ENCODE peak calls at places on chromosomes 6 and 20, in five cellular contexts. One of them, this sample, is unnamed.

GRCh38 chr6:127972815-127973214 is 72.0 kb upstream of the THEMIS start:
- DNase-seq in activated CD8-positive, alpha-beta memory T cell treated with anti-CD3 and anti-CD28 coated beads for 48 hours: no peak
- DNase-seq in NCI-H526: no peak
- DNase-seq in activated T-cell treated with anti-CD3 and anti-CD28 coated beads for 24 hours: peak; percentile 39
- DNase-seq in neural crest cell: no peak
- DNase-seq in this sample: peak; percentile 11

GRCh38 chr6:100035873-100036653 is 42.0 kb upstream of the MCHR2 start:
- DNase-seq in activated CD8-positive, alpha-beta memory T cell treated with anti-CD3 and anti-CD28 coated beads for 48 hours: no peak
- DNase-seq in NCI-H526: no peak
- DNase-seq in activated T-cell treated with anti-CD3 and anti-CD28 coated beads for 24 hours: no peak
- DNase-seq in neural crest cell: no peak
- DNase-seq in this sample: no peak

GRCh38 chr6:93407186-93407585 is 12.2 kb downstream of the EPHA7 start:
- DNase-seq in activated CD8-positive, alpha-beta memory T cell treated with anti-CD3 and anti-CD28 coated beads for 48 hours: no peak
- DNase-seq in NCI-H526: no peak
- DNase-seq in activated T-cell treated with anti-CD3 and anti-CD28 coated beads for 24 hours: no peak
- DNase-seq in neural crest cell: no peak
- DNase-seq in this sample: no peak

GRCh38 chr6:45698046-45698445 is 317.6 kb downstream of the CLIC5 start:
- DNase-seq in activated CD8-positive, alpha-beta memory T cell treated with anti-CD3 and anti-CD28 coated beads for 48 hours: no peak
- DNase-seq in NCI-H526: no peak
- DNase-seq in activated T-cell treated with anti-CD3 and anti-CD28 coated beads for 24 hours: no peak
- DNase-seq in neural crest cell: no peak
- DNase-seq in this sample: no peak

GRCh38 chr20:7617797-7618196 is 322.5 kb downstream of the HAO1 start:
- DNase-seq in activated CD8-positive, alpha-beta memory T cell treated with anti-CD3 and anti-CD28 coated beads for 48 hours: no peak
- DNase-seq in NCI-H526: no peak
- DNase-seq in activated T-cell treated with anti-CD3 and anti-CD28 coated beads for 24 hours: no peak
- DNase-seq in neural crest cell: no peak
- DNase-seq in this sample: no peak

GRCh38 chr6:111263837-111264236 is 176.5 kb downstream of the SLC16A10 start:
- DNase-seq in activated CD8-positive, alpha-beta memory T cell treated with anti-CD3 and anti-CD28 coated beads for 48 hours: no peak
- DNase-seq in NCI-H526: no peak
- DNase-seq in activated T-cell treated with anti-CD3 and anti-CD28 coated beads for 24 hours: no peak
- DNase-seq in neural crest cell: no peak
- DNase-seq in this sample: no peak

GRCh38 chr6:78947529-78947928 is 80.2 kb downstream of the IRAK1BP1 start:
- DNase-seq in activated CD8-positive, alpha-beta memory T cell treated with anti-CD3 and anti-CD28 coated beads for 48 hours: no peak
- DNase-seq in NCI-H526: no peak
- DNase-seq in activated T-cell treated with anti-CD3 and anti-CD28 coated beads for 24 hours: no peak
- DNase-seq in neural crest cell: no peak
- DNase-seq in this sample: no peak

GRCh38 chr6:41344865-41345264 is 9.5 kb downstream of the NCR2 start:
- DNase-seq in activated CD8-positive, alpha-beta memory T cell treated with anti-CD3 and anti-CD28 coated beads for 48 hours: no peak
- DNase-seq in NCI-H526: no peak
- DNase-seq in activated T-cell treated with anti-CD3 and anti-CD28 coated beads for 24 hours: no peak
- DNase-seq in neural crest cell: no peak
- DNase-seq in this sample: no peak

GRCh38 chr6:31270788-31271640 is 878 bp downstream of the HLA-C start:
- DNase-seq in activated CD8-positive, alpha-beta memory T cell treated with anti-CD3 and anti-CD28 coated beads for 48 hours: no peak
- DNase-seq in NCI-H526: peak; percentile 75
- DNase-seq in activated T-cell treated with anti-CD3 and anti-CD28 coated beads for 24 hours: peak; percentile 51
- DNase-seq in neural crest cell: peak; percentile 11
- DNase-seq in this sample: peak; percentile 44

GRCh38 chr6:15464211-15464725 is 198.6 kb downstream of the DTNBP1 start:
- DNase-seq in activated CD8-positive, alpha-beta memory T cell treated with anti-CD3 and anti-CD28 coated beads for 48 hours: peak; percentile 25
- DNase-seq in NCI-H526: peak; percentile 25
- DNase-seq in activated T-cell treated with anti-CD3 and anti-CD28 coated beads for 24 hours: peak; percentile 49
- DNase-seq in neural crest cell: no peak
- DNase-seq in this sample: peak; percentile 31

GRCh38 chr20:53708129-53708968 is 114.7 kb upstream of the ZNF217 start:
- DNase-seq in activated CD8-positive, alpha-beta memory T cell treated with anti-CD3 and anti-CD28 coated beads for 48 hours: no peak
- DNase-seq in NCI-H526: no peak
- DNase-seq in activated T-cell treated with anti-CD3 and anti-CD28 coated beads for 24 hours: peak; percentile 56
- DNase-seq in neural crest cell: no peak
- DNase-seq in this sample: peak; percentile 59

GRCh38 chr6:10174056-10174455 is 240.8 kb downstream of the TFAP2A start:
- DNase-seq in activated CD8-positive, alpha-beta memory T cell treated with anti-CD3 and anti-CD28 coated beads for 48 hours: no peak
- DNase-seq in NCI-H526: no peak
- DNase-seq in activated T-cell treated with anti-CD3 and anti-CD28 coated beads for 24 hours: no peak
- DNase-seq in neural crest cell: no peak
- DNase-seq in this sample: no peak

GRCh38 chr6:39801456-39802251 is 9.5 kb downstream of the DAAM2 start:
- DNase-seq in activated CD8-positive, alpha-beta memory T cell treated with anti-CD3 and anti-CD28 coated beads for 48 hours: no peak
- DNase-seq in NCI-H526: no peak
- DNase-seq in activated T-cell treated with anti-CD3 and anti-CD28 coated beads for 24 hours: no peak
- DNase-seq in neural crest cell: no peak
- DNase-seq in this sample: no peak

This sample was measured in stimulated activated CD4-positive, alpha-beta T cell treated with anti-CD3 and anti-CD28 coated beads, Interleukin-15, amount 100 ng/mL, for 48 hours.